ENCODE peak calls at places on chromosomes 5 and 9, in eight cellular contexts. N is activated CD8-positive, alpha-beta memory T cell treated with anti-CD3 and anti-CD28 coated beads for 48 hours; Q is B cell; J is mesendoderm; Y is NAMALWA; K is fibroblast of the aortic adventitia; Z is T1000; F is occipital lobe. D is an unnamed sample.

GRCh38 chr9:38638881-38639576 is 18.6 kb upstream of the ANKRD18A start:
- DNase-seq in N (no peak), Q (no peak), J (no peak), Y (no peak), K (no peak), Z (no peak), F (no peak), D (no peak)

GRCh38 chr9:71146511-71146910 is 25.1 kb upstream of the TRPM3 start:
- DNase-seq in N (no peak), Q (no peak), J (no peak), Y (no peak), K (no peak), Z (no peak), F (no peak), D (no peak)

GRCh38 chr9:128361981-128362646 is 9.1 kb upstream of the URM1 start:
- DNase-seq in N (no peak), Q (peak; percentile 68), J (peak; percentile 88), Y (peak; percentile 73), K (peak; percentile 90), Z (peak; percentile 71), F (peak; percentile 83), D (peak; percentile 80)

GRCh38 chr5:76592692-76593091 is 30.5 kb downstream of the F2RL2 start:
- DNase-seq in N (no peak), Q (no peak), J (no peak), Y (no peak), K (no peak), Z (no peak), F (no peak), D (no peak)

GRCh38 chr5:142472306-142472951 is 147.6 kb upstream of the SPRY4 start:
- DNase-seq in N (peak; percentile 11), Q (no peak), J (peak; percentile 73), Y (no peak), K (peak; percentile 88), Z (peak; percentile 51), F (no peak), D (no peak)

GRCh38 chr5:115168829-115169391 is 798 bp downstream of the TRIM36 start:
- DNase-seq in N (no peak), Q (no peak), J (peak; percentile 39), Y (peak; percentile 46), K (no peak), Z (no peak), F (no peak), D (no peak)

GRCh38 chr9:14687042-14687719 is 6.1 kb downstream of the ZDHHC21 start:
- DNase-seq in N (no peak), Q (no peak), J (no peak), Y (no peak), K (peak; percentile 82), Z (no peak), F (no peak), D (no peak)

GRCh38 chr5:134124289-134125194 is 10.1 kb downstream of the TCF7 start:
- DNase-seq in N (no peak), Q (peak; percentile 59), J (no peak), Y (no peak), K (peak; percentile 83), Z (peak; percentile 83), F (no peak), D (no peak)